ENCODE peak calls at places on chromosomes 2 and 18, in eight cellular contexts. One of them, this sample, is unnamed. For H3K27me3, the result is how much of the 10 kb centered on the place peaks cover.

GRCh38 chr2:97761192-97761591 is 47.8 kb downstream of the ZAP70 start:
- DNase-seq in AG04450: no peak
- DNase-seq in transverse colon: no peak
- DNase-seq in brain microvascular endothelial cell: no peak
- DNase-seq in bronchial epithelial cell: no peak
- DNase-seq in body of pancreas: no peak
- DNase-seq in dorsolateral prefrontal cortex: no peak
- DNase-seq in hepatocyte: no peak
- DNase-seq in this sample: no peak

GRCh38 chr2:46547223-46548102 is 68.1 kb downstream of the TMEM247 start:
- DNase-seq in dorsolateral prefrontal cortex: no peak
- DNase-seq in hepatocyte: no peak
- DNase-seq in body of pancreas: no peak
- DNase-seq in AG04450: no peak
- DNase-seq in transverse colon: peak
- DNase-seq in brain microvascular endothelial cell: no peak
- DNase-seq in bronchial epithelial cell: no peak
- DNase-seq in this sample: no peak

GRCh38 chr2:46909153-46909552 is 6.5 kb downstream of the MCFD2 start:
- DNase-seq in bronchial epithelial cell: no peak
- DNase-seq in brain microvascular endothelial cell: no peak
- DNase-seq in body of pancreas: no peak
- DNase-seq in dorsolateral prefrontal cortex: no peak
- DNase-seq in AG04450: no peak
- DNase-seq in transverse colon: no peak
- DNase-seq in hepatocyte: no peak
- DNase-seq in this sample: no peak

GRCh38 chr2:217741381-217741955 is 261.3 kb downstream of the TNS1 start:
- DNase-seq in brain microvascular endothelial cell: no peak
- DNase-seq in dorsolateral prefrontal cortex: peak
- DNase-seq in AG04450: no peak
- DNase-seq in body of pancreas: no peak
- DNase-seq in transverse colon: no peak
- DNase-seq in bronchial epithelial cell: no peak
- DNase-seq in hepatocyte: no peak
- DNase-seq in this sample: no peak

GRCh38 chr2:177551989-177552413 is 159.4 kb downstream of the AGPS start:
- DNase-seq in body of pancreas: peak
- DNase-seq in AG04450: no peak
- DNase-seq in brain microvascular endothelial cell: no peak
- DNase-seq in dorsolateral prefrontal cortex: no peak
- DNase-seq in bronchial epithelial cell: no peak
- DNase-seq in hepatocyte: peak
- DNase-seq in transverse colon: no peak
- DNase-seq in this sample: peak

GRCh38 chr2:229980440-229981184 is 58.3 kb downstream of the FBXO36 start:
- DNase-seq in AG04450: peak
- DNase-seq in brain microvascular endothelial cell: peak
- DNase-seq in transverse colon: peak
- DNase-seq in bronchial epithelial cell: peak
- DNase-seq in hepatocyte: peak
- DNase-seq in body of pancreas: peak
- DNase-seq in dorsolateral prefrontal cortex: peak
- DNase-seq in this sample: peak

GRCh38 chr18:21897811-21898210 is 157.2 kb downstream of the MIB1 start:
- DNase-seq in body of pancreas: peak
- DNase-seq in AG04450: no peak
- DNase-seq in brain microvascular endothelial cell: peak
- DNase-seq in bronchial epithelial cell: peak
- DNase-seq in hepatocyte: peak
- DNase-seq in transverse colon: peak
- DNase-seq in dorsolateral prefrontal cortex: no peak
- DNase-seq in this sample: no peak

GRCh38 chr2:26463252-26464207 is 14.4 kb downstream of the OTOF start:
- DNase-seq in body of pancreas: no peak
- DNase-seq in AG04450: no peak
- DNase-seq in hepatocyte: no peak
- DNase-seq in dorsolateral prefrontal cortex: peak
- DNase-seq in brain microvascular endothelial cell: no peak
- DNase-seq in transverse colon: no peak
- DNase-seq in bronchial epithelial cell: no peak
- DNase-seq in this sample: no peak

GRCh38 chr2:122830157-122830556 is 1074.7 kb downstream of the TSN start:
- DNase-seq in brain microvascular endothelial cell: no peak
- DNase-seq in transverse colon: no peak
- DNase-seq in dorsolateral prefrontal cortex: no peak
- DNase-seq in AG04450: no peak
- DNase-seq in body of pancreas: no peak
- DNase-seq in bronchial epithelial cell: no peak
- DNase-seq in hepatocyte: no peak
- DNase-seq in this sample: no peak

GRCh38 chr2:23651187-23651983 is 266.4 kb downstream of the KLHL29 start:
- DNase-seq in transverse colon: no peak
- DNase-seq in brain microvascular endothelial cell: peak
- DNase-seq in dorsolateral prefrontal cortex: no peak
- DNase-seq in AG04450: peak
- DNase-seq in hepatocyte: peak
- DNase-seq in bronchial epithelial cell: peak
- DNase-seq in body of pancreas: no peak
- DNase-seq in this sample: no peak

GRCh38 chr2:62354771-62355550 is 151.0 kb downstream of the TMEM17 start:
- DNase-seq in body of pancreas: no peak
- DNase-seq in brain microvascular endothelial cell: no peak
- DNase-seq in AG04450: no peak
- DNase-seq in hepatocyte: no peak
- DNase-seq in transverse colon: no peak
- DNase-seq in dorsolateral prefrontal cortex: no peak
- DNase-seq in bronchial epithelial cell: peak
- DNase-seq in this sample: no peak

GRCh38 chr2:1744446-1745170 is at the start of gene PXDN:
- DNase-seq in transverse colon: peak
- DNase-seq in body of pancreas: no peak
- DNase-seq in bronchial epithelial cell: peak
- DNase-seq in brain microvascular endothelial cell: no peak
- DNase-seq in dorsolateral prefrontal cortex: peak
- DNase-seq in AG04450: no peak
- DNase-seq in hepatocyte: peak
- DNase-seq in this sample: no peak

GRCh38 chr18:58576641-58577251 is 52.1 kb downstream of the ALPK2 start:
- DNase-seq in brain microvascular endothelial cell: no peak
- DNase-seq in transverse colon: no peak
- DNase-seq in AG04450: no peak
- DNase-seq in hepatocyte: no peak
- DNase-seq in bronchial epithelial cell: no peak
- DNase-seq in dorsolateral prefrontal cortex: no peak
- DNase-seq in body of pancreas: no peak
- DNase-seq in this sample: no peak
- H3K4me3 ChIP-seq in brain microvascular endothelial cell: no peak
- H3K4me3 ChIP-seq in transverse colon: no peak
- H3K4me3 ChIP-seq in AG04450: peak
- H3K4me3 ChIP-seq in hepatocyte: no peak
- H3K4me3 ChIP-seq in bronchial epithelial cell: no peak
- H3K4me3 ChIP-seq in dorsolateral prefrontal cortex: no peak
- H3K4me3 ChIP-seq in body of pancreas: no peak
- H3K4me3 ChIP-seq in this sample: no peak

GRCh38 chr2:54773838-54774237 is 50.4 kb downstream of the EML6 start:
- DNase-seq in dorsolateral prefrontal cortex: no peak
- DNase-seq in brain microvascular endothelial cell: no peak
- DNase-seq in bronchial epithelial cell: no peak
- DNase-seq in AG04450: no peak
- DNase-seq in transverse colon: no peak
- DNase-seq in body of pancreas: no peak
- DNase-seq in hepatocyte: no peak
- DNase-seq in this sample: no peak
- TF ChIP-seq CTCF in dorsolateral prefrontal cortex: no peak
- TF ChIP-seq CTCF in brain microvascular endothelial cell: peak
- TF ChIP-seq CTCF in bronchial epithelial cell: no peak
- TF ChIP-seq CTCF in AG04450: peak
- TF ChIP-seq CTCF in transverse colon: no peak
- TF ChIP-seq CTCF in body of pancreas: no peak
- TF ChIP-seq CTCF in hepatocyte: peak
- TF ChIP-seq CTCF in this sample: no peak

GRCh38 chr2:100821255-100821912 is 1.4 kb downstream of the NPAS2 start:
- DNase-seq in body of pancreas: no peak
- DNase-seq in transverse colon: no peak
- DNase-seq in dorsolateral prefrontal cortex: no peak
- DNase-seq in bronchial epithelial cell: no peak
- DNase-seq in brain microvascular endothelial cell: no peak
- DNase-seq in AG04450: no peak
- DNase-seq in hepatocyte: no peak
- DNase-seq in this sample: no peak
- H3K27me3 ChIP-seq in body of pancreas: under half
- H3K27me3 ChIP-seq in transverse colon: under half
- H3K27me3 ChIP-seq in dorsolateral prefrontal cortex: under half
- H3K27me3 ChIP-seq in bronchial epithelial cell: under half
- H3K27me3 ChIP-seq in brain microvascular endothelial cell: under half
- H3K27me3 ChIP-seq in AG04450: under half
- H3K27me3 ChIP-seq in hepatocyte: under half
- H3K27me3 ChIP-seq in this sample: under half

DNA sequence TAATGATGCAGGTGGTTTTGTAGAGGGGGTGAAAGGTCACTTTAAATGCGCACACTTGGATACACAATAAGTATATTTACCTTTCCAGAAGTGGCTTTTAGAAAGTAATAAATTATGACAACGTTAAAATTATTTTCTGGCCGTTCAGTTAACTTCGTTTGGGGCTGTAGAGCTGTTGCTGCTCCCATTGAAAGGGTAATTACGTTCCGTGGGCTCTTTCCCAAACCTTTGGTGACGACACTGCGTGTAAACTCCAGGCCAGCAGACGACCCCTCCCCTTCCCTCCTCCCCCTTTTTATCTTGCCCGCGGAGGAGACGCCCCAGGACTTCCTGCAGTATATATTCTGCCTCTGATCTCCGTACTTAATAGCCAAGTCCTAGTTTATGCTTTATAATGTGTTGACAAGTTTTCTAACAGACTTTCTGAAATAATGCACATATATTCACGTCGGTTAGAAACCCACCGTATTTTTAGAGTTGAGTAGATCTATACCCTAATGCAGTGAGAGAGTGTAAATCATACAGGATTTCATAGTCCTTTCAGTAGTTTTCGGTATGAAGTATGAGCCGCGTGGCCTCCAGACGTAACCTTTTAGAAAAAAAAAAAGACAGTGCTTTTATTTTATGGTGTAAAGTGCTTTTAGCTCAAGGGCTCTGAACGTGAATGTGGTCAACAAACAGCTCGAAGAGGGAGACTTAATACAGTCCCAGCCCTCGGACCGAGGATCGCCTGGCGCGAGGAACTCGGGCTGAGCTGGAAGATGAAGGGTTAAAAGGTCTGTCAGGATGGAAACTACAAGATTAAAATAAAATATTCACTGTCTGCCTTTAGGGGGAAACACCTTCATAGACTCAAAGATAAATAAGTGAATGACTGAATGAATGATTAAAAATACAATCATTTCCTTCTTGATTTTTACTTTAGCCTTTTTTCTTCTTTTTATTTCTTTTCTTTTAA is 3.8 kb upstream of the BCL11A start:
- DNase-seq in AG04450: no peak
- DNase-seq in brain microvascular endothelial cell: no peak
- DNase-seq in body of pancreas: no peak
- DNase-seq in bronchial epithelial cell: no peak
- DNase-seq in dorsolateral prefrontal cortex: no peak
- DNase-seq in transverse colon: no peak
- DNase-seq in hepatocyte: no peak
- DNase-seq in this sample: no peak
- H3K4me3 ChIP-seq in AG04450: no peak
- H3K4me3 ChIP-seq in brain microvascular endothelial cell: peak
- H3K4me3 ChIP-seq in body of pancreas: no peak
- H3K4me3 ChIP-seq in bronchial epithelial cell: no peak
- H3K4me3 ChIP-seq in dorsolateral prefrontal cortex: peak
- H3K4me3 ChIP-seq in transverse colon: no peak
- H3K4me3 ChIP-seq in hepatocyte: peak
- H3K4me3 ChIP-seq in this sample: peak

GRCh38 chr18:12766986-12767433 is 64.2 kb downstream of the PSMG2 start:
- DNase-seq in body of pancreas: no peak
- DNase-seq in hepatocyte: peak
- DNase-seq in dorsolateral prefrontal cortex: no peak
- DNase-seq in transverse colon: no peak
- DNase-seq in brain microvascular endothelial cell: no peak
- DNase-seq in bronchial epithelial cell: no peak
- DNase-seq in AG04450: no peak
- DNase-seq in this sample: no peak
- TF ChIP-seq CTCF in body of pancreas: no peak
- TF ChIP-seq CTCF in hepatocyte: peak
- TF ChIP-seq CTCF in dorsolateral prefrontal cortex: no peak
- TF ChIP-seq CTCF in transverse colon: no peak
- TF ChIP-seq CTCF in brain microvascular endothelial cell: peak
- TF ChIP-seq CTCF in bronchial epithelial cell: peak
- TF ChIP-seq CTCF in AG04450: no peak
- TF ChIP-seq CTCF in this sample: no peak

GRCh38 chr2:10984418-10985130 is 72.8 kb downstream of the KCNF1 start:
- DNase-seq in bronchial epithelial cell: no peak
- DNase-seq in transverse colon: no peak
- DNase-seq in brain microvascular endothelial cell: no peak
- DNase-seq in body of pancreas: no peak
- DNase-seq in hepatocyte: peak
- DNase-seq in AG04450: no peak
- DNase-seq in dorsolateral prefrontal cortex: no peak
- DNase-seq in this sample: no peak
- H3K27me3 ChIP-seq in bronchial epithelial cell: under half
- H3K27me3 ChIP-seq in transverse colon: under half
- H3K27me3 ChIP-seq in brain microvascular endothelial cell: under half
- H3K27me3 ChIP-seq in body of pancreas: under half
- H3K27me3 ChIP-seq in hepatocyte: under half
- H3K27me3 ChIP-seq in AG04450: under half
- H3K27me3 ChIP-seq in dorsolateral prefrontal cortex: under half
- H3K27me3 ChIP-seq in this sample: under half

GRCh38 chr2:85851253-85851955 is 37.4 kb downstream of the ST3GAL5 start:
- DNase-seq in dorsolateral prefrontal cortex: peak
- DNase-seq in body of pancreas: peak
- DNase-seq in brain microvascular endothelial cell: no peak
- DNase-seq in bronchial epithelial cell: peak
- DNase-seq in hepatocyte: no peak
- DNase-seq in transverse colon: peak
- DNase-seq in AG04450: no peak
- DNase-seq in this sample: peak
- H3K4me3 ChIP-seq in dorsolateral prefrontal cortex: no peak
- H3K4me3 ChIP-seq in body of pancreas: no peak
- H3K4me3 ChIP-seq in brain microvascular endothelial cell: no peak
- H3K4me3 ChIP-seq in bronchial epithelial cell: no peak
- H3K4me3 ChIP-seq in hepatocyte: no peak
- H3K4me3 ChIP-seq in transverse colon: no peak
- H3K4me3 ChIP-seq in AG04450: no peak
- H3K4me3 ChIP-seq in this sample: no peak

DNA sequence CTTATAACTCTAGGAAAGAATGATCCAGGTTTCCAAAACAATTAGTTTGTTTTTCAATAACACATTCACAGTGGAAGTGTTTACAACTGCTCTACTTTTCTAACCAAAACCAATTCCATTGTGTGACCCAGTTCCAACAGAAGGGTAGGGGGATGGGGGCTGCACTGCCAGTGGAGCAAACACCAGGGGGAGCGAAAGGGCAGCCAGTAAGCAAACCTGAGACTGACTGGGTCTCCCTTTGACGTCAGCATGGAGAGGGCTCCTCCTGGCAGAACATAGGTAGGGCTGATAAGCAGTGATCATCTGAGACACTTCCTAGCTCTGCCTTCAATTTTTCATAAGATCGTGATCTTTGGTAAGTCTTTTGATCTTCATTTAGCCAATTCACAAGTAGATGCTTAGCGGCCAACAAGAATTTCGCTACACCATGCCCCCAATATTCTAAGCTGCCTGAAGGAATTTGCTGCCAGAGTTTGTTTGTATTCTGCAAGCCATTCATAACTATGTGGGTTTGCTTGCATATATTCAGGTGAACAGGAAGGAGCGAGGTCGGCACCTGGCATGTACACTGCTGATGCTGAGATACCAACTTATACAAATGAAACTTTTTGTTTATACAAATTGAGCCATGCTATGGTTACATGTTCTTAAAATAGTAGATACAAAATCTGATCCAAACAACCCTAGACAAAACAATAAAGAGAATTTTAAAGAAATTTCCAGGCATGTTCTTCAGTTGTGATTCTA is 45.9 kb downstream of the ST6GAL2 start:
- DNase-seq in transverse colon: no peak
- DNase-seq in bronchial epithelial cell: no peak
- DNase-seq in AG04450: no peak
- DNase-seq in hepatocyte: peak
- DNase-seq in brain microvascular endothelial cell: peak
- DNase-seq in dorsolateral prefrontal cortex: no peak
- DNase-seq in body of pancreas: peak
- DNase-seq in this sample: no peak
- TF ChIP-seq CTCF in transverse colon: no peak
- TF ChIP-seq CTCF in bronchial epithelial cell: no peak
- TF ChIP-seq CTCF in AG04450: peak
- TF ChIP-seq CTCF in hepatocyte: peak
- TF ChIP-seq CTCF in brain microvascular endothelial cell: peak
- TF ChIP-seq CTCF in dorsolateral prefrontal cortex: no peak
- TF ChIP-seq CTCF in body of pancreas: peak
- TF ChIP-seq CTCF in this sample: no peak

This sample was measured in GM06990.